ENCODE peak calls at places on chromosomes 5 and 9, in five cellular contexts. One of them, this sample, is unnamed.

GRCh38 chr5:18113724-18114123 is 479.5 kb downstream of the TAF11L14 start:
- DNase-seq in hippocampal formation: peak
- DNase-seq in Daoy: peak
- DNase-seq in heart right ventricle: no peak
- DNase-seq in gastrocnemius medialis: no peak
- DNase-seq in this sample: no peak

GRCh38 chr5:58156977-58157701 is 302.7 kb downstream of the PLK2 start:
- DNase-seq in gastrocnemius medialis: no peak
- DNase-seq in Daoy: peak
- DNase-seq in heart right ventricle: peak
- DNase-seq in hippocampal formation: no peak
- DNase-seq in this sample: no peak

GRCh38 chr5:138054863-138055558 is 22.1 kb upstream of the FAM13B start:
- DNase-seq in hippocampal formation: peak
- DNase-seq in gastrocnemius medialis: no peak
- DNase-seq in Daoy: peak
- DNase-seq in heart right ventricle: no peak
- DNase-seq in this sample: no peak

GRCh38 chr5:157265714-157266285 is at the start of gene CYFIP2:
- DNase-seq in heart right ventricle: no peak
- DNase-seq in Daoy: peak
- DNase-seq in gastrocnemius medialis: no peak
- DNase-seq in hippocampal formation: peak
- DNase-seq in this sample: no peak

GRCh38 chr5:131198625-131199024 is 27.9 kb downstream of the LYRM7 start:
- DNase-seq in hippocampal formation: no peak
- DNase-seq in gastrocnemius medialis: no peak
- DNase-seq in heart right ventricle: no peak
- DNase-seq in Daoy: peak
- DNase-seq in this sample: no peak

GRCh38 chr5:104189031-104189430 is 626.4 kb upstream of the NUDT12 start:
- DNase-seq in gastrocnemius medialis: peak
- DNase-seq in hippocampal formation: no peak
- DNase-seq in heart right ventricle: no peak
- DNase-seq in Daoy: peak
- DNase-seq in this sample: no peak

GRCh38 chr9:69027355-69028097 is 8.0 kb upstream of the FXN start:
- DNase-seq in gastrocnemius medialis: no peak
- DNase-seq in hippocampal formation: peak
- DNase-seq in Daoy: peak
- DNase-seq in heart right ventricle: peak
- DNase-seq in this sample: no peak

GRCh38 chr5:66442951-66443445 is 153.2 kb upstream of the MAST4 start:
- DNase-seq in hippocampal formation: no peak
- DNase-seq in gastrocnemius medialis: no peak
- DNase-seq in heart right ventricle: no peak
- DNase-seq in Daoy: no peak
- DNase-seq in this sample: no peak

GRCh38 chr9:75880556-75880955 is 9.9 kb upstream of the PCSK5 start:
- DNase-seq in Daoy: no peak
- DNase-seq in hippocampal formation: no peak
- DNase-seq in gastrocnemius medialis: no peak
- DNase-seq in heart right ventricle: no peak
- DNase-seq in this sample: no peak

GRCh38 chr9:122297512-122297911 is 32.8 kb downstream of the MRRF start:
- DNase-seq in Daoy: no peak
- DNase-seq in gastrocnemius medialis: no peak
- DNase-seq in heart right ventricle: no peak
- DNase-seq in hippocampal formation: no peak
- DNase-seq in this sample: no peak

GRCh38 chr9:133558191-133559126 is 24.0 kb downstream of the ADAMTSL2 start:
- DNase-seq in gastrocnemius medialis: no peak
- DNase-seq in heart right ventricle: peak
- DNase-seq in Daoy: peak
- DNase-seq in hippocampal formation: peak
- DNase-seq in this sample: peak

GRCh38 chr9:107480386-107480789 is 9.2 kb downstream of the KLF4 start:
- DNase-seq in gastrocnemius medialis: peak
- DNase-seq in Daoy: peak
- DNase-seq in hippocampal formation: no peak
- DNase-seq in heart right ventricle: no peak
- DNase-seq in this sample: no peak

GRCh38 chr5:80933061-80933460 is 27.1 kb upstream of the RASGRF2 start:
- DNase-seq in heart right ventricle: no peak
- DNase-seq in Daoy: no peak
- DNase-seq in gastrocnemius medialis: no peak
- DNase-seq in hippocampal formation: no peak
- DNase-seq in this sample: no peak

GRCh38 chr5:175460560-175460959 is 16.6 kb upstream of the DRD1 start:
- DNase-seq in Daoy: no peak
- DNase-seq in heart right ventricle: no peak
- DNase-seq in hippocampal formation: no peak
- DNase-seq in gastrocnemius medialis: no peak
- DNase-seq in this sample: no peak